ENCODE peak calls at places on chromosome 7, in seven cellular contexts. J is AG09319, R is amygdala, Z is RPMI7951, H is MCF 10A, Q is substantia nigra, D is choroid plexus epithelial cell. L is an unnamed sample.

GRCh38 chr7:46932656-46933424 is 649.1 kb downstream of the TNS3 start:
- DNase-seq in J (peak; percentile 93), R (no peak), Z (peak; percentile 93), H (peak; percentile 96), Q (no peak), D (peak; percentile 97), L (no peak)

GRCh38 chr7:42940985-42941847 is 9.0 kb downstream of the MRPL32 start:
- DNase-seq in J (peak; percentile 38), R (peak; percentile 58), Z (peak; percentile 68), H (peak; percentile 76), Q (no peak), D (peak; percentile 91), L (peak; percentile 73)

GRCh38 chr7:45212606-45213005 is 55.0 kb downstream of the RAMP3 start:
- DNase-seq in J (no peak), R (no peak), Z (no peak), H (no peak), Q (no peak), D (no peak), L (no peak)

GRCh38 chr7:6423942-6424701 is 23.6 kb downstream of the DAGLB start:
- DNase-seq in J (no peak), R (no peak), Z (no peak), H (peak; percentile 57), Q (no peak), D (peak; percentile 38), L (no peak)

GRCh38 chr7:77727936-77728701 is 31.9 kb downstream of the RSBN1L start:
- DNase-seq in J (peak; percentile 2), R (no peak), Z (peak; percentile 9), H (peak; percentile 61), Q (no peak), D (peak; percentile 69), L (no peak)

GRCh38 chr7:12721286-12721830 is 33.9 kb downstream of the ARL4A start:
- DNase-seq in J (no peak), R (no peak), Z (no peak), H (no peak), Q (no peak), D (no peak), L (no peak)

GRCh38 chr7:18019562-18019961 is 8.1 kb downstream of the PRPS1L1 start:
- DNase-seq in J (peak; percentile 70), R (no peak), Z (peak; percentile 71), H (peak; percentile 49), Q (no peak), D (peak; percentile 40), L (no peak)

GRCh38 chr7:156473476-156474240 is 166.9 kb upstream of the RNF32 start:
- DNase-seq in J (no peak), R (no peak), Z (peak; percentile 15), H (peak; percentile 57), Q (no peak), D (peak; percentile 55), L (peak; percentile 75)

GRCh38 chr7:136911362-136911761 is 42.9 kb downstream of the CHRM2 start:
- DNase-seq in J (no peak), R (no peak), Z (peak; percentile 59), H (peak; percentile 14), Q (no peak), D (peak; percentile 16), L (no peak)

GRCh38 chr7:101998904-101999236 is 181.4 kb downstream of the CUX1 start:
- DNase-seq in J (no peak), R (no peak), Z (no peak), H (no peak), Q (no peak), D (no peak), L (no peak)